ENCODE peak calls at places on chromosomes 11 and 22, in five cellular contexts. L is right atrium auricular region, K is endothelial cell, T is GM20000, C is nephron progenitor cell. M is an unnamed sample.
A peak's percentile ranks its signal among the peaks of the same experiment; 100 is the strongest.

GRCh38 chr11:122192634-122193245 is 76.7 kb upstream of the BLID start:
- DNase-seq in K (no peak), L (no peak), T (no peak), C (no peak), M (no peak)

GRCh38 chr22:24894220-24894975 is 52.1 kb downstream of the LHFPL7 start:
- DNase-seq in K (no peak), C (peak; percentile 12), L (peak; percentile 94), T (no peak), M (no peak)

GRCh38 chr22:49208768-49209252 is 618.9 kb downstream of the BRD1 start:
- DNase-seq in K (peak; percentile 40), C (peak; percentile 85), L (peak; percentile 28), T (no peak), M (no peak)

GRCh38 chr22:32693102-32693501 is 108.4 kb upstream of the TIMP3 start:
- DNase-seq in L (no peak), K (no peak), C (no peak), T (no peak), M (no peak)

GRCh38 chr11:44191322-44192014 is 96.0 kb downstream of the EXT2 start:
- DNase-seq in L (no peak), C (no peak), K (no peak), T (no peak), M (no peak)

GRCh38 chr22:38397189-38398097 is 57.6 kb downstream of the KCNJ4 start:
- DNase-seq in C (peak; percentile 48), L (no peak), K (peak; percentile 49), T (peak; percentile 48), M (no peak)

GRCh38 chr11:46120361-46120710 is 918 bp downstream of the PHF21A start:
- DNase-seq in L (no peak), K (peak; percentile 31), C (peak; percentile 40), T (peak; percentile 25), M (no peak)

GRCh38 chr11:34380696-34381095 is 22.9 kb upstream of the ABTB2 start:
- DNase-seq in K (no peak), T (no peak), L (no peak), C (no peak), M (no peak)

GRCh38 chr11:124896821-124897391 is 759 bp downstream of the ROBO4 start:
- DNase-seq in L (no peak), T (no peak), K (no peak), C (no peak), M (peak; percentile 8)

GRCh38 chr11:124899376-124900145 is 1.9 kb upstream of the ROBO4 start:
- DNase-seq in T (no peak), C (no peak), L (no peak), K (no peak), M (peak; percentile 5)

GRCh38 chr11:124898711-124899110 is 1.0 kb upstream of the ROBO4 start:
- DNase-seq in C (no peak), K (peak; percentile 67), L (no peak), T (no peak), M (no peak)

GRCh38 chr11:124896071-124896750 is 1.5 kb downstream of the ROBO4 start:
- DNase-seq in T (no peak), K (no peak), L (no peak), C (no peak), M (peak; percentile 7)

DNA sequence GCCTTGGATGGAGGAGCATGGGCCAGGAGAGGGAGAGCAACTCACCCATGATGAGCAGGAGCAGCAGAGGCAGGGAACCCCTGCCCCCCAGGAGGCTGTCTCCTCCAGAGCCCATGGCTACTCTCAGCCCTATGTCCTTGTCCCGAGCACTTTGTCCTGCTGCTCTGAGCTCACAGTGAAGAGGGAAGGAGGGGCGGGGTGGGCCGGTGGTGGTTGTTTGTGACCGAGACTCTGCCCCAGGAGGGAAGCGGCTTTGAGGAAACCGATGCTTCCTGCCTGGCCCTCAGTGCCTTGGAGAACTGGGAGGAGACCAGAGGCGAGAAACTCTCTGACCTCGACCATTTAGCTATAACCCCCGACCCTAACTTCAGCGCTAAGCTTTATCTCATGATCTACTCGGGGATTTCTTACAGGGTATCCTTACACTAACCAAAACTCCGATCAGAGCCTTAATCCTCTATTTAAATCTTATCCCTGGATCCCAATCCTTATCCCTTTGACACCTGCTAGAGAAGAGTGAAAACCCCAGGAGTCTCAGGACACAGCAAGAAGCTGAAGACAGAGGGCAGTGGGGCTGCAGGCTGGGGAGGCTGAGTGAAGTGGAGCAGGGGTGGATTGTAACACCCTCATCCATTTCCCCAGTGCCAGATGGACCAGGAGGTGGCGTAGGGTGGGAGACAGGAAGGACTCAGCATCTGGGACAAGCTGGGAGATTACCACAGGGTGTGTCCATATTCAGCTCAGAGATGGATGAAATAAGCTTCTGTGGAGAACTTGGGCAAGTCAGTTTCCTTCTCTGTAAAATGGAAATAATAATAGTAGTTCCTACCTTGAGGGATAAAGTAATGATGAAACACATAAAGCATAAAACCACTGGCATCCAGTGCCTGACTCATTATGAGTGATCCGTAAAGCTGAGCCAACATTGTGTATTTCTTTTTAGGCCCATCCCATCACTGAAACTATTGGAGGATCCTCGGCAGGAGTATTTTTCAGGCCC is at the start of gene ROBO4:
- DNase-seq in C (no peak), T (no peak), L (no peak), K (peak; percentile 61), M (peak; percentile 9)
- TF ChIP-seq CTCF in C (no peak), T (no peak), L (no peak), K (no peak), M (no peak)

GRCh38 chr11:106627694-106628093 is 390.6 kb downstream of the GUCY1A2 start:
- DNase-seq in L (no peak), K (no peak), C (no peak), T (no peak), M (no peak)

GRCh38 chr11:106624377-106624776 is 393.9 kb downstream of the GUCY1A2 start:
- DNase-seq in C (no peak), T (no peak), L (no peak), K (no peak), M (no peak)

GRCh38 chr11:106621479-106621878 is 396.8 kb downstream of the GUCY1A2 start:
- DNase-seq in T (no peak), L (no peak), C (no peak), K (no peak), M (no peak)

GRCh38 chr11:106625566-106625965 is 392.7 kb downstream of the GUCY1A2 start:
- DNase-seq in C (no peak), T (no peak), L (no peak), K (no peak), M (no peak)
- TF ChIP-seq CTCF in C (no peak), T (no peak), L (no peak), K (no peak), M (no peak)

GRCh38 chr22:42358643-42359558 is 73.3 kb downstream of the NFAM1 start:
- DNase-seq in L (no peak), K (no peak), C (no peak), T (no peak), M (no peak)

GRCh38 chr22:42360348-42360747 is 71.9 kb downstream of the NFAM1 start:
- DNase-seq in K (no peak), T (no peak), C (no peak), L (no peak), M (no peak)

GRCh38 chr22:42357221-42357620 is 75.0 kb downstream of the NFAM1 start:
- DNase-seq in T (no peak), K (no peak), C (no peak), L (no peak), M (no peak)

GRCh38 chr22:42356547-42356946 is 75.7 kb downstream of the NFAM1 start:
- DNase-seq in K (no peak), T (no peak), L (no peak), C (no peak), M (no peak)

DNA sequence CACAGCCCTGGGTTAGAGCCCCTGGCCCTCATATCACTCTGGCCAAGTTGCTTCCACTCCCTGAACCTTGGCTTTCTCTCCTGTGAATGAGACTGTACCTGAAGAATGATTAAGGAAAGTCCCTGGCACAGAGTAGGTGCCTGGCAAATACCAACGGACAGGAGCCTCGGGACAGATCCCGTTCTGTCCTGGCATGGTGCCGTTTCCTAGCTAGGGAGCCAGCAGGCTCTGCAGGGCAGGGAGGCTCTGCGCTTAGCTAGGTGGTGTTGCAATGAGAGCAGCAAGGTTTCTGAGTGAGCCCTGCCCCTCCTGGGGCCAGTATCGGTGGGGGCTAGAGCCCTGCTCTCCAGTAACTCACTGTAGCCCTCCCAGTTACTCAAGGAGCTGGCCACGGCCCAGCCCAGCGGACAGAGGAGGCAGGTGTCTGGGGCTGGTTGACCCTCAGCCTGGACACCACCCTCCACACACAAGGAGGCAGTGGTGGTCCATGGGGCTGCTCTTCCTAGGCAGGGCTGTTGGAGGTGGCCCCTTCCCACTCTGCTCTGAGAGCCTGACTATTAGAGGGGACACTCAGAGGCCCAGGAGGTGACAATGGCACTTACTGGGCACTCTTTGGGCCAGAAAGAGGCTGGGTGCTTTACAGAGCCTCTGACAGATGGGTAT is 74.4 kb downstream of the NFAM1 start:
- DNase-seq in L (no peak), T (no peak), C (no peak), K (no peak), M (no peak)
- TF ChIP-seq CTCF in L (no peak), T (no peak), C (no peak), K (no peak), M (no peak)

DNA sequence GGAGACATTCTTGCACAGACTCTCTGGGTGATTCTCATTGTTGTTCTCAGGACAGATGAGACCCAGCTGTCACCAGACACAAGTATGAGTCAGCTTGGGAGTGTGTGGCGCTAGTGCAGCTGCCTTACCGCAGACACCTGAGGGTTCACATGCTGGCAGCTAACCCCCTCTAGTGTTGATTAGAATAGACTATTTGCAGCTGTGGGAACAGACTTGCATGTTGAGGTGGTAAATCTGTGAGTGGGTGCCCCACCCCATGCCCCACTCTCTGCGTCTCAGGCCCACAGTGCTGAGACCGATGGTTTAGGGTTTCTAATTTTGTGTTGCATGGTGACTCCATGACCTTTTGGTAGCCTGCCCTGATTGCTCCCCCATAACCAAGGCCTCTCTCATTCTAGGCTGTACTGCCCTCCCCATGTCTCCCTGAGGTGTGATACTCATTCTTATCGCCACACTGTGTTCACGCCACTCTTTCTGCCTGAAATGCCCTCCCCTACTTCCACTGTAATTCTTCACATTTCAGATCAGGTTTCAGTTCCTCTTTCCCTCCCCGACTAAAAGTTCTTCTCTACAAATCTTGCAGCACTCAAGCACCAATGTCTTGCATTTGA is 73.7 kb upstream of the KIRREL3 start:
- DNase-seq in T (peak; percentile 34), C (peak; percentile 18), L (no peak), K (peak; percentile 31), M (peak; percentile 66)
- TF ChIP-seq CTCF in T (peak; percentile 10), C (peak; percentile 24), L (no peak), K (no peak), M (peak; percentile 6)

GRCh38 chr11:64648551-64648950 is 57.5 kb downstream of the SLC22A12 start:
- DNase-seq in C (no peak), L (no peak), T (no peak), K (no peak), M (no peak)

GRCh38 chr11:64652586-64653387 is 61.8 kb downstream of the SLC22A12 start:
- DNase-seq in K (peak; percentile 93), T (peak; percentile 83), C (peak; percentile 94), L (peak; percentile 78), M (peak; percentile 85)

GRCh38 chr11:64650923-64651523 is 60.0 kb downstream of the SLC22A12 start:
- DNase-seq in C (peak; percentile 34), T (peak; percentile 63), K (peak; percentile 49), L (no peak), M (peak; percentile 59)

GRCh38 chr11:64647019-64647805 is 56.2 kb downstream of the SLC22A12 start:
- DNase-seq in L (no peak), T (no peak), C (no peak), K (no peak), M (no peak)

DNA sequence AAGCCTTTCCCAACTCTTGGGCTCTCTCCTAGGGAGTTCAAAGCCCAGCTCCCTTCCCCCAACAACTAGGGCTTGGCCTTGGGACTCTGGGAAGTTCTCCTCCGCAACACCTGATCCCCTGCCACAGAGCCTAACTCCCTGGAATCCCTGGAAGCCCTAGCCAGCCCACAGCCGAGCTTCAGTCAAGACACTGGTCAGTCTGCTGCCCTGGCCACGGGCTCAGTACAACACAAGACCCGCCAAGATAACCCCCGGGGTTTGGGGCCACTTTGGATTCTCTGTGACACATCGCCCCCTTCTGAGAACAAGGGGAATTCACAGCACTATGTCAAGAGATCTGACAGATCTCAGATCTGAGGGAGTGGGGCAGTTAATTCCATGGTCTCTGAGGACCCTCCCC is 58.3 kb downstream of the SLC22A12 start:
- DNase-seq in L (no peak), C (peak; percentile 56), T (no peak), K (peak; percentile 43), M (no peak)
- TF ChIP-seq CTCF in L (peak; percentile 12), C (peak; percentile 57), T (peak; percentile 27), K (peak; percentile 55), M (peak; percentile 44)

M was measured in GM10248.